ENCODE peak calls at places on chromosomes 1 and 21, in ten cellular contexts. M is activated CD4-positive, alpha-beta T cell treated with anti-CD3 and anti-CD28 coated beads for 48 hours; W is Daoy; I is posterior vena cava; J is NCI-H446 treated with DMSO at 0.1 percent for 48 hours; K is ecto neural progenitor cell; S is germinal center; A is stimulated activated CD8-positive, alpha-beta memory T cell treated with anti-CD3 and anti-CD28 coated beads, Interleukin-15, amount 100 ng/mL, for 1 hour; Q is Ammon's horn; P is mucosa of descending colon. F is an unnamed sample.

GRCh38 chr1:52403566-52404115 is 582 bp downstream of the ORC1 start:
- DNase-seq in M (peak), W (peak), I (no peak), J (peak), K (no peak), S (peak), A (peak), Q (no peak), P (peak), F (peak)

GRCh38 chr1:32031578-32032286 is 18.1 kb downstream of the KHDRBS1 start:
- DNase-seq in M (no peak), W (peak), I (no peak), J (no peak), K (no peak), S (no peak), A (no peak), Q (no peak), P (no peak), F (no peak)

GRCh38 chr1:168786476-168787330 is 57.7 kb upstream of the DPT start:
- DNase-seq in M (no peak), W (no peak), I (no peak), J (no peak), K (no peak), S (no peak), A (no peak), Q (no peak), P (no peak), F (no peak)

GRCh38 chr1:240189386-240189989 is 97.8 kb downstream of the FMN2 start:
- DNase-seq in M (peak), W (peak), I (no peak), J (no peak), K (no peak), S (peak), A (peak), Q (peak), P (peak), F (peak)

GRCh38 chr1:25568090-25568833 is 24.9 kb downstream of the LDLRAP1 start:
- DNase-seq in M (no peak), W (peak), I (no peak), J (no peak), K (peak), S (no peak), A (no peak), Q (peak), P (no peak), F (peak)

GRCh38 chr1:215793210-215793609 is 226.1 kb downstream of the KCTD3 start:
- DNase-seq in M (no peak), W (peak), I (no peak), J (no peak), K (no peak), S (no peak), A (no peak), Q (peak), P (no peak), F (no peak)

GRCh38 chr1:40042337-40042736 is 1.8 kb downstream of the CAP1 start:
- DNase-seq in M (no peak), W (no peak), I (no peak), J (no peak), K (no peak), S (no peak), A (no peak), Q (no peak), P (no peak), F (no peak)

GRCh38 chr1:52288286-52288685 is 77.7 kb downstream of the CC2D1B start:
- DNase-seq in M (peak), W (peak), I (no peak), J (no peak), K (no peak), S (no peak), A (no peak), Q (no peak), P (no peak), F (no peak)

GRCh38 chr1:219460561-219461511 is 152.1 kb downstream of the ZC3H11B start:
- DNase-seq in M (no peak), W (no peak), I (no peak), J (no peak), K (no peak), S (peak), A (no peak), Q (peak), P (no peak), F (no peak)

GRCh38 chr1:170929835-170930554 is 5.3 kb upstream of the MROH9 start:
- DNase-seq in M (peak), W (peak), I (no peak), J (peak), K (peak), S (peak), A (no peak), Q (peak), P (peak), F (peak)

GRCh38 chr1:238628130-238628529 is 737.4 kb upstream of the ZP4 start:
- DNase-seq in M (no peak), W (no peak), I (no peak), J (no peak), K (no peak), S (no peak), A (no peak), Q (no peak), P (no peak), F (no peak)

GRCh38 chr21:44376606-44377005 is 23.2 kb downstream of the TRPM2 start:
- DNase-seq in M (no peak), W (no peak), I (peak), J (no peak), K (no peak), S (no peak), A (no peak), Q (no peak), P (no peak), F (no peak)

GRCh38 chr1:8364528-8365442 is 46.9 kb downstream of the SLC45A1 start:
- DNase-seq in M (no peak), W (no peak), I (peak), J (no peak), K (no peak), S (no peak), A (no peak), Q (no peak), P (peak), F (no peak)

GRCh38 chr1:6461538-6462411 is 4.2 kb downstream of the TNFRSF25 start:
- DNase-seq in M (no peak), W (no peak), I (no peak), J (no peak), K (no peak), S (no peak), A (no peak), Q (no peak), P (no peak), F (no peak)

F was measured in islet precursor cell.